ENCODE peak calls at places on chromosomes 1 and 21, in eight cellular contexts. S is GM12865, L is upper lobe of right lung, H is breast epithelium, F is neural progenitor cell, X is kidney epithelial cell, B is kidney, U is left ventricle myocardium inferior. G is an unnamed sample.

GRCh38 chr1:175604598-175604997 is 138.8 kb downstream of the TNR start:
- DNase-seq in B (no peak), L (no peak), F (no peak), H (no peak), S (no peak), X (no peak), U (no peak), G (no peak)

GRCh38 chr1:227312364-227313025 is 5.8 kb downstream of the CDC42BPA start:
- DNase-seq in F (no peak), U (no peak), L (no peak), H (no peak), X (no peak), B (no peak), S (no peak), G (no peak)

GRCh38 chr1:206578115-206578935 is 33.9 kb downstream of the EIF2D start:
- DNase-seq in S (peak; percentile 43), L (no peak), X (no peak), B (no peak), F (no peak), H (no peak), U (no peak), G (no peak)

GRCh38 chr1:220962031-220962751 is 82.9 kb downstream of the HLX start:
- DNase-seq in H (no peak), S (peak; percentile 8), B (no peak), X (peak; percentile 84), F (no peak), U (no peak), L (no peak), G (no peak)

GRCh38 chr1:9655127-9655723 is 3.7 kb downstream of the PIK3CD start:
- DNase-seq in B (no peak), L (no peak), H (no peak), S (peak; percentile 84), X (no peak), U (no peak), F (no peak), G (no peak)

GRCh38 chr1:209845405-209845725 is 17.6 kb downstream of the UTP25 start:
- DNase-seq in F (no peak), H (no peak), B (no peak), U (no peak), S (no peak), X (no peak), L (no peak), G (no peak)

GRCh38 chr1:198922638-198923430 is 284.0 kb downstream of the PTPRC start:
- DNase-seq in B (no peak), L (no peak), F (no peak), S (peak; percentile 69), X (no peak), U (no peak), H (no peak), G (no peak)

GRCh38 chr1:37739222-37739621 is 25.7 kb downstream of the EPHA10 start:
- DNase-seq in U (no peak), F (no peak), B (no peak), X (peak; percentile 28), S (peak; percentile 19), H (no peak), L (no peak), G (no peak)

GRCh38 chr1:181135462-181135781 is 46.9 kb downstream of the IER5 start:
- DNase-seq in X (no peak), L (no peak), B (no peak), F (no peak), S (peak; percentile 81), H (no peak), U (no peak), G (no peak)

GRCh38 chr21:41509733-41510132 is 1.8 kb upstream of the TMPRSS2 start:
- DNase-seq in U (no peak), X (no peak), H (no peak), S (no peak), B (no peak), L (no peak), F (no peak), G (no peak)

GRCh38 chr1:50148142-50148923 is 39.6 kb downstream of the ELAVL4 start:
- DNase-seq in U (no peak), X (no peak), L (no peak), F (no peak), S (no peak), H (no peak), B (no peak), G (no peak)

GRCh38 chr1:21663251-21663950 is 5.8 kb downstream of the RAP1GAP start:
- DNase-seq in X (no peak), B (peak; percentile 68), F (no peak), L (peak; percentile 48), S (no peak), H (no peak), U (peak; percentile 19), G (no peak)

GRCh38 chr1:25815208-25816111 is 4.3 kb upstream of the MTFR1L start:
- DNase-seq in L (peak; percentile 64), F (no peak), U (peak; percentile 13), B (peak; percentile 65), X (no peak), S (no peak), H (no peak), G (no peak)

GRCh38 chr1:117646007-117646913 is 40.4 kb downstream of the TENT5C start:
- DNase-seq in B (no peak), X (no peak), H (no peak), F (no peak), L (no peak), U (no peak), S (no peak), G (peak; percentile 64)

GRCh38 chr1:234721476-234722266 is 111.7 kb upstream of the IRF2BP2 start:
- DNase-seq in H (peak; percentile 71), L (no peak), B (peak; percentile 88), U (peak; percentile 60), S (no peak), X (no peak), F (no peak), G (peak; percentile 88)

GRCh38 chr1:17635811-17636210 is 96.3 kb downstream of the ARHGEF10L start:
- DNase-seq in U (peak; percentile 43), X (no peak), S (peak; percentile 9), H (no peak), F (no peak), B (no peak), L (peak; percentile 82), G (no peak)

GRCh38 chr1:204410764-204411450 is 710 bp downstream of the PPP1R15B start:
- DNase-seq in H (peak; percentile 48), L (no peak), F (peak; percentile 40), U (peak; percentile 54), S (peak; percentile 64), B (no peak), X (no peak), G (peak; percentile 25)

GRCh38 chr1:183588827-183589226 is 1.4 kb downstream of the NCF2 start:
- DNase-seq in U (no peak), F (no peak), H (no peak), S (peak; percentile 42), B (no peak), X (no peak), L (no peak), G (no peak)
- H3K4me3 ChIP-seq in U (peak overlapping the region; percentile 39), F (no peak overlapping the region), H (peak overlapping the region; percentile 17), S (peak overlapping the region; percentile 57), B (no peak overlapping the region), X (no peak overlapping the region), L (peak overlapping the region; percentile 41), G (no peak overlapping the region)

DNA sequence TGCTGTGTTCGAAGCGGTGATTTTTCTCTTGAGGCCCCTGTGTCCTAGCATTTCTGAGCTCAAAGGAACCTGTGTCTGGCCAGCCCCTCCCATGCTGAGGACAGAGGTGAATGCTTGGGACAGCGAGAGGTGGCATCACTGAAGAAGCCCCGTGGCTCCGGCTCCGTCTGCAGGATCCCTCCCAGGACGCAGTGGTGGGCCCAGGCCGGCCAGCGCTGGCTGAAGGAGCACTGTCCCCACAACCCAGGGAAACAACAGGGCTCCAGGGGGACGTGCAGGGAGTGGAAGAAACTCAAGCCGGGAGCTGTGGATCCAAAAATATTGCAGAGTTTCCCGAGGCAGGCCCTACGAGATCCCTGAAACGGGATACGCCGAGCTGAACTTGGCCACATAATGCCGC is 164.0 kb upstream of the ARHGEF16 start:
- DNase-seq in S (no peak), U (no peak), H (no peak), B (no peak), L (no peak), X (no peak), F (no peak), G (no peak)
- TF ChIP-seq CTCF in S (no peak), U (no peak), H (no peak), B (no peak), L (no peak), X (no peak), F (no peak), G (no peak)

GRCh38 chr1:193538004-193538355 is 351.6 kb upstream of the B3GALT2 start:
- DNase-seq in X (no peak), S (no peak), F (no peak), H (no peak), B (no peak), U (no peak), L (no peak), G (no peak)
- H3K4me3 ChIP-seq in X (no peak overlapping the region), S (no peak overlapping the region), F (no peak overlapping the region), H (no peak overlapping the region), B (no peak overlapping the region), U (no peak overlapping the region), L (no peak overlapping the region), G (no peak overlapping the region)

GRCh38 chr21:23292292-23292691 is 2294.1 kb downstream of the NCAM2 start:
- DNase-seq in B (no peak), F (no peak), X (no peak), L (no peak), S (no peak), H (no peak), U (no peak), G (no peak)
- TF ChIP-seq CTCF in B (no peak), F (no peak), X (no peak), L (no peak), S (no peak), H (no peak), U (no peak), G (no peak)

G was measured in retinal pigment epithelial cell.